ENCODE peak calls at places on chromosomes 5 and 9, in six cellular contexts. H is left lung; Q is foreskin keratinocyte; N is activated CD4-positive, alpha-beta T cell treated with anti-CD3 and anti-CD28 coated beads for 36 hours; D is GM12878; X is natural killer cell. J is an unnamed sample.
A peak's percentile ranks its signal among the peaks of the same experiment; 100 is the strongest.

GRCh38 chr9:124371183-124371582 is 44.1 kb downstream of the PSMB7 start:
- ATAC-seq in H (no peak), Q (no peak), N (no peak), D (no peak), X (no peak), J (no peak)

GRCh38 chr9:6564370-6564769 is 81.2 kb downstream of the GLDC start:
- ATAC-seq in H (no peak), Q (no peak), N (no peak), D (no peak), X (no peak), J (no peak)

GRCh38 chr5:10289353-10289752 is 18.3 kb downstream of the CMBL start:
- ATAC-seq in H (peak; percentile 88), Q (no peak), N (no peak), D (peak; percentile 35), X (no peak), J (no peak)

GRCh38 chr9:126550891-126551351 is 62.8 kb upstream of the LMX1B start:
- ATAC-seq in H (no peak), Q (no peak), N (no peak), D (no peak), X (no peak), J (no peak)

GRCh38 chr9:107584944-107585343 is 95.4 kb upstream of the KLF4 start:
- ATAC-seq in H (no peak), Q (no peak), N (no peak), D (peak; percentile 54), X (no peak), J (no peak)

GRCh38 chr9:20376042-20376441 is 246.3 kb downstream of the MLLT3 start:
- ATAC-seq in H (no peak), Q (no peak), N (peak; percentile 57), D (no peak), X (no peak), J (no peak)

GRCh38 chr9:104374711-104375110 is 129.4 kb upstream of the OR13F1 start:
- ATAC-seq in H (no peak), Q (no peak), N (no peak), D (no peak), X (no peak), J (no peak)

GRCh38 chr9:20070336-20070735 is 281.5 kb upstream of the SLC24A2 start:
- ATAC-seq in H (no peak), Q (no peak), N (no peak), D (no peak), X (no peak), J (no peak)

GRCh38 chr9:38442473-38443096 is 18.3 kb upstream of the IGFBPL1 start:
- ATAC-seq in H (peak; percentile 29), Q (no peak), N (no peak), D (no peak), X (no peak), J (no peak)

GRCh38 chr5:148386041-148386440 is 2.3 kb downstream of the FBXO38 start:
- ATAC-seq in H (no peak), Q (no peak), N (no peak), D (no peak), X (no peak), J (no peak)

GRCh38 chr5:164352695-164353094 is 847.3 kb downstream of the MAT2B start:
- ATAC-seq in H (no peak), Q (no peak), N (no peak), D (no peak), X (no peak), J (no peak)

GRCh38 chr9:126519660-126520425 is 93.9 kb upstream of the LMX1B start:
- ATAC-seq in H (no peak), Q (no peak), N (peak; percentile 23), D (no peak), X (peak; percentile 29), J (no peak)

GRCh38 chr9:135980926-135981630 is 19.9 kb upstream of the UBAC1 start:
- ATAC-seq in H (no peak), Q (no peak), N (no peak), D (no peak), X (no peak), J (no peak)

GRCh38 chr5:61159070-61159469 is 3.2 kb downstream of the SMIM15 start:
- ATAC-seq in H (no peak), Q (no peak), N (no peak), D (no peak), X (no peak), J (no peak)

GRCh38 chr9:37097294-37097693 is 23.1 kb upstream of the ZCCHC7 start:
- ATAC-seq in H (no peak), Q (no peak), N (no peak), D (no peak), X (no peak), J (no peak)